ENCODE peak calls at places on chromosomes 12 and 14, in seven cellular contexts. One of them, this sample, is unnamed.

GRCh38 chr12:5201554-5202243 is 158.0 kb downstream of the KCNA5 start:
- DNase-seq in lower leg skin: no peak
- DNase-seq in A549: no peak
- DNase-seq in GM23248: no peak
- DNase-seq in choroid plexus epithelial cell: no peak
- DNase-seq in naive thymus-derived CD4-positive, alpha-beta T cell: no peak
- DNase-seq in HCT116: no peak
- DNase-seq in this sample: no peak

GRCh38 chr14:70780396-70781075 is 28.8 kb downstream of the MAP3K9 start:
- DNase-seq in A549: no peak
- DNase-seq in HCT116: no peak
- DNase-seq in GM23248: no peak
- DNase-seq in lower leg skin: peak
- DNase-seq in choroid plexus epithelial cell: no peak
- DNase-seq in naive thymus-derived CD4-positive, alpha-beta T cell: peak
- DNase-seq in this sample: no peak

GRCh38 chr14:96497087-96497486 is 5.1 kb upstream of the PAPOLA start:
- DNase-seq in HCT116: no peak
- DNase-seq in GM23248: no peak
- DNase-seq in choroid plexus epithelial cell: peak
- DNase-seq in A549: no peak
- DNase-seq in naive thymus-derived CD4-positive, alpha-beta T cell: no peak
- DNase-seq in lower leg skin: no peak
- DNase-seq in this sample: peak

GRCh38 chr14:64790478-64790877 is 86.3 kb downstream of the PLEKHG3 start:
- DNase-seq in naive thymus-derived CD4-positive, alpha-beta T cell: no peak
- DNase-seq in lower leg skin: no peak
- DNase-seq in HCT116: no peak
- DNase-seq in choroid plexus epithelial cell: no peak
- DNase-seq in A549: no peak
- DNase-seq in GM23248: no peak
- DNase-seq in this sample: no peak

GRCh38 chr12:3551386-3551785 is 60.4 kb downstream of the PRMT8 start:
- DNase-seq in naive thymus-derived CD4-positive, alpha-beta T cell: no peak
- DNase-seq in lower leg skin: peak
- DNase-seq in GM23248: no peak
- DNase-seq in A549: no peak
- DNase-seq in HCT116: no peak
- DNase-seq in choroid plexus epithelial cell: no peak
- DNase-seq in this sample: no peak

GRCh38 chr12:1184402-1184801 is 193.4 kb downstream of the ERC1 start:
- DNase-seq in HCT116: no peak
- DNase-seq in choroid plexus epithelial cell: peak
- DNase-seq in naive thymus-derived CD4-positive, alpha-beta T cell: no peak
- DNase-seq in lower leg skin: no peak
- DNase-seq in GM23248: peak
- DNase-seq in A549: no peak
- DNase-seq in this sample: no peak

GRCh38 chr14:105974902-105975301 is 448.5 kb downstream of the TMEM121 start:
- DNase-seq in naive thymus-derived CD4-positive, alpha-beta T cell: peak
- DNase-seq in choroid plexus epithelial cell: no peak
- DNase-seq in A549: no peak
- DNase-seq in lower leg skin: peak
- DNase-seq in HCT116: peak
- DNase-seq in GM23248: no peak
- DNase-seq in this sample: no peak

GRCh38 chr12:64608901-64609542 is 1.3 kb upstream of the RASSF3 start:
- DNase-seq in lower leg skin: peak
- DNase-seq in GM23248: peak
- DNase-seq in naive thymus-derived CD4-positive, alpha-beta T cell: peak
- DNase-seq in A549: peak
- DNase-seq in choroid plexus epithelial cell: peak
- DNase-seq in HCT116: peak
- DNase-seq in this sample: peak

GRCh38 chr14:55731881-55732498 is 152.0 kb downstream of the KTN1 start:
- DNase-seq in A549: no peak
- DNase-seq in choroid plexus epithelial cell: peak
- DNase-seq in GM23248: peak
- DNase-seq in naive thymus-derived CD4-positive, alpha-beta T cell: peak
- DNase-seq in HCT116: peak
- DNase-seq in lower leg skin: peak
- DNase-seq in this sample: peak

GRCh38 chr12:131077931-131078391 is 124.3 kb downstream of the ADGRD1 start:
- DNase-seq in GM23248: no peak
- DNase-seq in A549: no peak
- DNase-seq in choroid plexus epithelial cell: no peak
- DNase-seq in naive thymus-derived CD4-positive, alpha-beta T cell: no peak
- DNase-seq in lower leg skin: peak
- DNase-seq in HCT116: no peak
- DNase-seq in this sample: no peak

GRCh38 chr12:132174015-132174660 is 29.9 kb downstream of the NOC4L start:
- DNase-seq in choroid plexus epithelial cell: no peak
- DNase-seq in lower leg skin: no peak
- DNase-seq in naive thymus-derived CD4-positive, alpha-beta T cell: no peak
- DNase-seq in A549: no peak
- DNase-seq in GM23248: no peak
- DNase-seq in HCT116: no peak
- DNase-seq in this sample: no peak

GRCh38 chr12:121371404-121371803 is 19.2 kb upstream of the ANAPC5 start:
- DNase-seq in naive thymus-derived CD4-positive, alpha-beta T cell: no peak
- DNase-seq in A549: no peak
- DNase-seq in GM23248: no peak
- DNase-seq in HCT116: no peak
- DNase-seq in lower leg skin: no peak
- DNase-seq in choroid plexus epithelial cell: no peak
- DNase-seq in this sample: no peak

GRCh38 chr12:19404232-19404880 is 34.9 kb upstream of the AEBP2 start:
- DNase-seq in HCT116: no peak
- DNase-seq in GM23248: no peak
- DNase-seq in lower leg skin: no peak
- DNase-seq in naive thymus-derived CD4-positive, alpha-beta T cell: peak
- DNase-seq in choroid plexus epithelial cell: no peak
- DNase-seq in A549: no peak
- DNase-seq in this sample: no peak

GRCh38 chr12:75452675-75453330 is 27.8 kb upstream of the GLIPR1 start:
- DNase-seq in lower leg skin: no peak
- DNase-seq in GM23248: peak
- DNase-seq in HCT116: no peak
- DNase-seq in naive thymus-derived CD4-positive, alpha-beta T cell: no peak
- DNase-seq in choroid plexus epithelial cell: peak
- DNase-seq in A549: peak
- DNase-seq in this sample: peak

GRCh38 chr12:88451254-88451653 is 129.0 kb downstream of the KITLG start:
- DNase-seq in lower leg skin: no peak
- DNase-seq in naive thymus-derived CD4-positive, alpha-beta T cell: no peak
- DNase-seq in A549: no peak
- DNase-seq in HCT116: no peak
- DNase-seq in GM23248: no peak
- DNase-seq in choroid plexus epithelial cell: no peak
- DNase-seq in this sample: no peak

GRCh38 chr14:60657609-60657983 is 8.3 kb upstream of the SIX1 start:
- DNase-seq in GM23248: no peak
- DNase-seq in naive thymus-derived CD4-positive, alpha-beta T cell: no peak
- DNase-seq in lower leg skin: no peak
- DNase-seq in A549: no peak
- DNase-seq in HCT116: no peak
- DNase-seq in choroid plexus epithelial cell: peak
- DNase-seq in this sample: peak

DNA sequence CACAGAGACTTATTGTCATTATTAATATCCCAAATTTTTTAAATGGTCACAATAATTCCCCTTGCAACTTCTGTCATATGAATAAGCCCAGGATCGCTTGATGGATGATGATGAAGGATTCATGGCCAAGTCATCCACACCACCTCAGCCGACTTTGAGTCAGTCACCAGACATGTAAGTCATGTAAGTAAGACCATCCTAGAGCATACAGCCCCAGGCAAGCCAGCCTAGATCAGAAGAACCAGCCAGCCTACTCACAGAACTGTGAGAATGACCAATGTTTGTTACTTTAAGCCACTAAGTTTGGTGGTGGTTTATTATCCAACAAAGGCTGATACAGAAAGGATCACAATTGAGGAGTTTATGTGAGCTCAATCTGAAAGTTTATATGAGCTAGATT is 341.8 kb downstream of the NRXN3 start:
- DNase-seq in naive thymus-derived CD4-positive, alpha-beta T cell: no peak
- DNase-seq in A549: no peak
- DNase-seq in choroid plexus epithelial cell: no peak
- DNase-seq in GM23248: no peak
- DNase-seq in lower leg skin: no peak
- DNase-seq in HCT116: no peak
- DNase-seq in this sample: peak
- H3K4me3 ChIP-seq in naive thymus-derived CD4-positive, alpha-beta T cell: no peak
- H3K4me3 ChIP-seq in A549: no peak
- H3K4me3 ChIP-seq in choroid plexus epithelial cell: no peak
- H3K4me3 ChIP-seq in GM23248: no peak
- H3K4me3 ChIP-seq in lower leg skin: no peak
- H3K4me3 ChIP-seq in HCT116: no peak
- H3K4me3 ChIP-seq in this sample: no peak

GRCh38 chr12:124776126-124776513 is 87.5 kb downstream of the SCARB1 start:
- DNase-seq in lower leg skin: no peak
- DNase-seq in choroid plexus epithelial cell: peak
- DNase-seq in naive thymus-derived CD4-positive, alpha-beta T cell: no peak
- DNase-seq in A549: no peak
- DNase-seq in HCT116: no peak
- DNase-seq in GM23248: no peak
- DNase-seq in this sample: no peak

GRCh38 chr12:124772467-124773170 is 91.0 kb downstream of the SCARB1 start:
- DNase-seq in A549: no peak
- DNase-seq in HCT116: no peak
- DNase-seq in GM23248: peak
- DNase-seq in choroid plexus epithelial cell: no peak
- DNase-seq in lower leg skin: no peak
- DNase-seq in naive thymus-derived CD4-positive, alpha-beta T cell: no peak
- DNase-seq in this sample: no peak

GRCh38 chr12:124771462-124772361 is 92.0 kb downstream of the SCARB1 start:
- DNase-seq in GM23248: peak
- DNase-seq in lower leg skin: peak
- DNase-seq in choroid plexus epithelial cell: peak
- DNase-seq in naive thymus-derived CD4-positive, alpha-beta T cell: peak
- DNase-seq in HCT116: peak
- DNase-seq in A549: peak
- DNase-seq in this sample: peak

GRCh38 chr12:124774054-124774461 is 89.6 kb downstream of the SCARB1 start:
- DNase-seq in A549: no peak
- DNase-seq in GM23248: peak
- DNase-seq in lower leg skin: no peak
- DNase-seq in choroid plexus epithelial cell: peak
- DNase-seq in HCT116: no peak
- DNase-seq in naive thymus-derived CD4-positive, alpha-beta T cell: no peak
- DNase-seq in this sample: no peak

GRCh38 chr12:124774462-124775167 is 89.0 kb downstream of the SCARB1 start:
- DNase-seq in HCT116: no peak
- DNase-seq in A549: no peak
- DNase-seq in lower leg skin: no peak
- DNase-seq in choroid plexus epithelial cell: peak
- DNase-seq in GM23248: peak
- DNase-seq in naive thymus-derived CD4-positive, alpha-beta T cell: no peak
- DNase-seq in this sample: peak
- H3K4me3 ChIP-seq in HCT116: no peak
- H3K4me3 ChIP-seq in A549: no peak
- H3K4me3 ChIP-seq in lower leg skin: no peak
- H3K4me3 ChIP-seq in choroid plexus epithelial cell: peak
- H3K4me3 ChIP-seq in GM23248: peak
- H3K4me3 ChIP-seq in naive thymus-derived CD4-positive, alpha-beta T cell: no peak
- H3K4me3 ChIP-seq in this sample: no peak

GRCh38 chr12:15322164-15323054 is at the start of gene PTPRO:
- DNase-seq in A549: no peak
- DNase-seq in naive thymus-derived CD4-positive, alpha-beta T cell: no peak
- DNase-seq in HCT116: no peak
- DNase-seq in GM23248: peak
- DNase-seq in choroid plexus epithelial cell: peak
- DNase-seq in lower leg skin: no peak
- DNase-seq in this sample: peak

GRCh38 chr12:15320881-15321280 is 1.4 kb upstream of the PTPRO start:
- DNase-seq in GM23248: no peak
- DNase-seq in choroid plexus epithelial cell: no peak
- DNase-seq in HCT116: no peak
- DNase-seq in lower leg skin: no peak
- DNase-seq in naive thymus-derived CD4-positive, alpha-beta T cell: no peak
- DNase-seq in A549: no peak
- DNase-seq in this sample: peak

DNA sequence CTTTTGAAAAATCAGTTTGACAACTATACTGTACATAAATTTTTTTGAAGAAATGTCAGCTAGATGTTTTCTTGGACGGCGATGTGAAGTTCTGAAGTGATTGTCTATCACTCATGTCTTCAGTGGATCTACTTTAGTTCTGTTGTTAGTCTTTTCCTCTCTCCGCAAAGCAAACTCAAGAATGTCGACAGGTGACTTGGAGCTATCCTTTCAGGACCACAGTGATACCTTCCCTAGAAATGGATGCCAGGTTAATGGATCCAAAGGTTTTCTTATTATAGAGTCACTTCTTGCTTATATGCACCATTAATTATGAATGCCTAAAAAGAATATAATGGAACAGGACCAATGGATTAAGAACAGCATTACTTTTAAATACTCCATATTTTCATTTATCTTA is 1.2 kb downstream of the PTPRO start:
- DNase-seq in HCT116: no peak
- DNase-seq in lower leg skin: no peak
- DNase-seq in GM23248: no peak
- DNase-seq in A549: no peak
- DNase-seq in naive thymus-derived CD4-positive, alpha-beta T cell: no peak
- DNase-seq in choroid plexus epithelial cell: no peak
- DNase-seq in this sample: peak
- H3K4me3 ChIP-seq in HCT116: no peak
- H3K4me3 ChIP-seq in lower leg skin: no peak
- H3K4me3 ChIP-seq in GM23248: no peak
- H3K4me3 ChIP-seq in A549: no peak
- H3K4me3 ChIP-seq in naive thymus-derived CD4-positive, alpha-beta T cell: no peak
- H3K4me3 ChIP-seq in choroid plexus epithelial cell: no peak
- H3K4me3 ChIP-seq in this sample: no peak

DNA sequence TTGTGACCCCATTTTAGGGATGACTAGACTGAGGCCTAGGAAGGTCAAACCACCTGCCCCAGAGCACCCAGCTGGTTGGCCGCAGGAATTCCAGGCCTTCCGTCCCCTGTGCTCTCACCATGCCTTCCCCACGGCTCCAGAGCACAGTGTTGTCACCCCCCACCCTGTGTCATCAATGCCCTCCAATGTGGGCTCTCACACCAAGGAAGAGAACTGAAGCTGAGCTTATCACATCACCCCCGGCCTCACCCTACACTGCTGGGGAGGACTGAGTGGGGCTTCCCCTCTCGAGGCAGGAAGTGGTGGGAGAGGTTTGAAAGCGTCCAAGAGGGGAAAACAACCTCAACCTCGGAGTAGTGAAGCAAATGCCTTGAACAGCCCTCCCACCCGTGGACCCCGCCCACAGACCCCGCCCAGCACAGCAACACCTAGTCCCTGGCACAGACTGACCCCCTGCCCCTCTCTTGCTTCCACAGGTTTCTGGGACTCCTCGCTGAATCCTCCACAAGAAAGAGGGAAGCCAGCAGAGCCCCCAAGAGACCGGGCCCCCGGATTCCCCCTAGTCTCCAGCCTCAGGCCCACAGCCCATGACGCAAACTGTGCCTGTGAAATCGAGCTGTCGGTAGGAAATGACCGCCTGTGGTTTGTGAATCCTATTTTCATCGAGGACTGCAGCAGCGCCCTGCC is 97.2 kb downstream of the LGMN start:
- DNase-seq in choroid plexus epithelial cell: no peak
- DNase-seq in HCT116: no peak
- DNase-seq in A549: no peak
- DNase-seq in naive thymus-derived CD4-positive, alpha-beta T cell: peak
- DNase-seq in lower leg skin: peak
- DNase-seq in GM23248: no peak
- DNase-seq in this sample: no peak
- H3K4me3 ChIP-seq in choroid plexus epithelial cell: no peak
- H3K4me3 ChIP-seq in HCT116: no peak
- H3K4me3 ChIP-seq in A549: no peak
- H3K4me3 ChIP-seq in naive thymus-derived CD4-positive, alpha-beta T cell: peak
- H3K4me3 ChIP-seq in lower leg skin: no peak
- H3K4me3 ChIP-seq in GM23248: no peak
- H3K4me3 ChIP-seq in this sample: no peak

GRCh38 chr14:82837611-82838140 is 1304.0 kb upstream of the SEL1L start:
- DNase-seq in HCT116: no peak
- DNase-seq in choroid plexus epithelial cell: no peak
- DNase-seq in GM23248: no peak
- DNase-seq in lower leg skin: no peak
- DNase-seq in naive thymus-derived CD4-positive, alpha-beta T cell: no peak
- DNase-seq in A549: no peak
- DNase-seq in this sample: no peak
- H3K4me3 ChIP-seq in HCT116: no peak
- H3K4me3 ChIP-seq in choroid plexus epithelial cell: no peak
- H3K4me3 ChIP-seq in GM23248: no peak
- H3K4me3 ChIP-seq in lower leg skin: no peak
- H3K4me3 ChIP-seq in naive thymus-derived CD4-positive, alpha-beta T cell: no peak
- H3K4me3 ChIP-seq in A549: no peak
- H3K4me3 ChIP-seq in this sample: no peak